ENCODE peak calls at places on chromosome 22, in ten cellular contexts. Q, G, D, H, N, O, I, P, W and B are unnamed samples.

GRCh38 chr22:19840955-19841640 is 13.6 kb downstream of the GNB1L start:
- DNase-seq in Q (no peak), G (no peak), D (no peak), H (no peak), N (no peak), O (no peak), I (no peak), P (no peak), W (no peak), B (no peak)

GRCh38 chr22:42309865-42310264 is 39.4 kb upstream of the TCF20 start:
- DNase-seq in Q (no peak), G (no peak), D (no peak), H (no peak), N (no peak), O (no peak), I (no peak), P (no peak), W (no peak), B (no peak)

GRCh38 chr22:17990942-17991341 is 33.4 kb downstream of the MICAL3 start:
- DNase-seq in Q (no peak), G (peak), D (no peak), H (no peak), N (no peak), O (no peak), I (no peak), P (no peak), W (no peak), B (no peak)

GRCh38 chr22:17155941-17156340 is 3.1 kb downstream of the HDHD5 start:
- DNase-seq in Q (no peak), G (no peak), D (no peak), H (no peak), N (no peak), O (no peak), I (no peak), P (no peak), W (no peak), B (no peak)

GRCh38 chr22:46854125-46854870 is 91.8 kb downstream of the TBC1D22A start:
- DNase-seq in Q (peak), G (no peak), D (no peak), H (no peak), N (no peak), O (no peak), I (no peak), P (no peak), W (no peak), B (no peak)

GRCh38 chr22:47157093-47157420 is 394.6 kb downstream of the TBC1D22A start:
- DNase-seq in Q (no peak), G (peak), D (no peak), H (no peak), N (no peak), O (no peak), I (no peak), P (no peak), W (no peak), B (no peak)

GRCh38 chr22:30183861-30184278 is 62.7 kb downstream of the LIF start:
- DNase-seq in Q (no peak), G (no peak), D (no peak), H (peak), N (no peak), O (no peak), I (no peak), P (no peak), W (no peak), B (no peak)

GRCh38 chr22:46262449-46263207 is 515 bp downstream of the PKDREJ start:
- DNase-seq in Q (peak), G (peak), D (peak), H (peak), N (no peak), O (no peak), I (no peak), P (no peak), W (peak), B (no peak)

GRCh38 chr22:20651286-20651685 is 122.6 kb upstream of the SERPIND1 start:
- DNase-seq in Q (peak), G (no peak), D (no peak), H (no peak), N (no peak), O (no peak), I (no peak), P (no peak), W (no peak), B (no peak)

GRCh38 chr22:33470456-33470855 is 412.3 kb upstream of the SYN3 start:
- DNase-seq in Q (no peak), G (no peak), D (no peak), H (no peak), N (no peak), O (no peak), I (no peak), P (no peak), W (no peak), B (no peak)

GRCh38 chr22:43883012-43883661 is 8.7 kb downstream of the PNPLA5 start:
- DNase-seq in Q (no peak), G (no peak), D (no peak), H (peak), N (no peak), O (peak), I (peak), P (no peak), W (no peak), B (peak)

GRCh38 chr22:45526768-45527360 is 24.2 kb downstream of the FBLN1 start:
- DNase-seq in Q (no peak), G (no peak), D (no peak), H (peak), N (no peak), O (no peak), I (no peak), P (no peak), W (no peak), B (no peak)

GRCh38 chr22:30564766-30565118 is 9.7 kb downstream of the GAL3ST1 start:
- DNase-seq in Q (no peak), G (no peak), D (no peak), H (no peak), N (no peak), O (no peak), I (no peak), P (no peak), W (no peak), B (no peak)

GRCh38 chr22:44578516-44579230 is 80.6 kb upstream of the RTL6 start:
- DNase-seq in Q (no peak), G (no peak), D (peak), H (no peak), N (no peak), O (no peak), I (no peak), P (no peak), W (no peak), B (no peak)

GRCh38 chr22:29550005-29550404 is 3.6 kb downstream of the THOC5 start:
- DNase-seq in Q (no peak), G (no peak), D (no peak), H (no peak), N (no peak), O (no peak), I (no peak), P (no peak), W (no peak), B (no peak)

GRCh38 chr22:19178065-19178658 is 374 bp downstream of the SLC25A1 start:
- DNase-seq in Q (no peak), G (peak), D (peak), H (no peak), N (no peak), O (no peak), I (no peak), P (peak), W (peak), B (no peak)

GRCh38 chr22:30408388-30409101 is 11.7 kb downstream of the SEC14L2 start:
- DNase-seq in Q (no peak), G (no peak), D (no peak), H (peak), N (no peak), O (no peak), I (no peak), P (no peak), W (no peak), B (no peak)

GRCh38 chr22:43305806-43306205 is 37.4 kb downstream of the SCUBE1 start:
- DNase-seq in Q (no peak), G (peak), D (peak), H (no peak), N (no peak), O (no peak), I (no peak), P (no peak), W (no peak), B (no peak)

GRCh38 chr22:36746571-36746970 is 29.3 kb downstream of the IFT27 start:
- DNase-seq in Q (no peak), G (no peak), D (no peak), H (no peak), N (no peak), O (no peak), I (no peak), P (peak), W (no peak), B (no peak)

GRCh38 chr22:36744413-36744765 is 31.5 kb downstream of the IFT27 start:
- DNase-seq in Q (no peak), G (no peak), D (no peak), H (no peak), N (no peak), O (no peak), I (no peak), P (no peak), W (no peak), B (no peak)

GRCh38 chr22:36744791-36745190 is 31.1 kb downstream of the IFT27 start:
- DNase-seq in Q (no peak), G (no peak), D (no peak), H (no peak), N (no peak), O (no peak), I (no peak), P (peak), W (no peak), B (no peak)

GRCh38 chr22:36743591-36744412 is 32.1 kb downstream of the IFT27 start:
- DNase-seq in Q (no peak), G (no peak), D (no peak), H (no peak), N (no peak), O (no peak), I (no peak), P (peak), W (no peak), B (no peak)

DNA sequence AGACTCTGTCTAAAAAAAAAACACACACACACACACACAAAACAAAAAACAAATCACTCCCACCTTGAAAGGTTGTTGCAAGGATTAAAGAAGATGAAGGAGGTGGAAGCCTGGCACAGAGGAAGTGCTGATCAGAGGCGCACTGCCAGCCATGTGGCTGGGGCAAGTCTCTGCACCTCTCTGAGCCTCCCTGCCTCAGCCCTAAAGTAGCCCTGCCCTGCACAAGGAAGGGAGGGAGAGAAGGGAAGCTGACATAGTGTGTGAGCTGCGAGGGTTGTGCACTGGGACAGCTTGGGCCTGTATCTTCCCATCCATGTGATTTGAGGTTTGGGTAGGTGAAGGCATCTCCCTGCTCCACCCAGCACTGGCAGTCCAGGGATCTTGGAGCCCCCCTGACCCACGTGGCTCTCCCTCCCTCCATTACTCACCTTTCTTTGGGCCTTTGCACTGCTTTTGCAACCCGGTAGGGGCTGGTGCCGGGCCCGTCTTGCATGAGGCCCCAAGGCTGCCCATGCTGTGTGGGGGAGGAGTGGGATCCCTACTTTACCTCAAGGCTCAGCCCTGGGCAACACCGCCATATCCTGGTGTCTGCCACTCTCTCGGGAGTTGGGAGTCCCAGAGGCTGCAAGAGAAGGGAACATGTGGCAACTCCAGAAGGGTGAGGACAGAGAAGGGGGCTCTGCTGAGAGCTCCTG is 30.5 kb downstream of the IFT27 start:
- DNase-seq in Q (no peak), G (no peak), D (no peak), H (no peak), N (no peak), O (no peak), I (no peak), P (peak), W (no peak), B (no peak)
- H3K4me3 ChIP-seq in Q (no peak), G (no peak), D (no peak), H (no peak), N (no peak), O (no peak), I (no peak), P (no peak), W (no peak), B (no peak)

DNA sequence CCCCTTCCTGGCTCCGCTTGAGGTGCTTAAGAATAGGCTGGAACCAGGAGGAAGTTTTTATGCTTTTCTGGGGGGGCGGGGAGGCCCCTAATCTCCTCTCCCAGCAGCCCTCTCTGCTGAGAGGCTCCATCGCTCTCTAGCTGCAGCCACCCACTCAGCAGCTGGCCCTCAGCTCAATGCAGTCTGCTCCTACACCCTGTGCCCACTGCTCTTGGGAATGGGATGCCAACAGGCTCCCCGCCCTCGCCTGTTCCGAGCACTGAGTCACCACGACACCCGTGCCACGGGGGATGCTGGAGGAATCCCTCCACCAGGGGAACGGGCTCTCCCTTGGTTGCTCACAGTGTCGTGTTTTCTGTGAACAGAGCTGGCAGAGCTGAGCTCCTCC is 23.5 kb upstream of the SUSD2 start:
- DNase-seq in Q (no peak), G (no peak), D (no peak), H (no peak), N (no peak), O (no peak), I (no peak), P (peak), W (no peak), B (no peak)
- H3K4me3 ChIP-seq in Q (no peak), G (no peak), D (peak), H (no peak), N (peak), O (no peak), I (no peak), P (peak), W (no peak), B (no peak)

GRCh38 chr22:50272103-50272782 is 2.1 kb upstream of the MAPK11 start:
- DNase-seq in Q (no peak), G (no peak), D (no peak), H (peak), N (no peak), O (no peak), I (no peak), P (no peak), W (no peak), B (no peak)
- H3K4me3 ChIP-seq in Q (no peak), G (peak), D (peak), H (no peak), N (no peak), O (no peak), I (no peak), P (peak), W (no peak), B (no peak)

GRCh38 chr22:26485991-26486390 is 2.3 kb downstream of the SRRD start:
- DNase-seq in Q (no peak), G (no peak), D (no peak), H (no peak), N (no peak), O (no peak), I (no peak), P (no peak), W (no peak), B (no peak)

GRCh38 chr22:26484360-26484706 is 656 bp downstream of the SRRD start:
- DNase-seq in Q (no peak), G (no peak), D (no peak), H (no peak), N (no peak), O (no peak), I (no peak), P (no peak), W (no peak), B (no peak)

GRCh38 chr22:26483439-26484359 is at the start of the genes HPS4 and SRRD:
- DNase-seq in Q (peak), G (peak), D (peak), H (peak), N (peak), O (peak), I (peak), P (peak), W (peak), B (no peak)

GRCh38 chr22:26486394-26486793 is 2.7 kb downstream of the SRRD start:
- DNase-seq in Q (no peak), G (no peak), D (no peak), H (no peak), N (no peak), O (no peak), I (no peak), P (no peak), W (no peak), B (no peak)

GRCh38 chr22:26485013-26485412 is 1.3 kb downstream of the SRRD start:
- DNase-seq in Q (no peak), G (no peak), D (no peak), H (peak), N (no peak), O (no peak), I (no peak), P (no peak), W (no peak), B (no peak)
- H3K4me3 ChIP-seq in Q (no peak), G (no peak), D (no peak), H (peak), N (peak), O (no peak), I (peak), P (peak), W (no peak), B (peak)

GRCh38 chr22:35838849-35839646 is 121.4 kb downstream of the APOL5 start:
- DNase-seq in Q (no peak), G (no peak), D (no peak), H (peak), N (peak), O (no peak), I (peak), P (no peak), W (no peak), B (no peak)
- H3K4me3 ChIP-seq in Q (no peak), G (peak), D (peak), H (peak), N (peak), O (peak), I (peak), P (peak), W (peak), B (peak)